ENCODE peak calls at places on chromosomes 13 and 19, in five cellular contexts. A is GM12878, D is H1, B is HepG2, Y is K562. S is an unnamed sample.

GRCh38 chr19:1884719-1885334 is 469 bp downstream of the ABHD17A start:
- DNase-seq in A (no peak), D (no peak), B (no peak), Y (no peak), S (no peak)

GRCh38 chr19:13984875-13985741 is 21.0 kb downstream of the RFX1 start:
- DNase-seq in A (no peak), D (no peak), B (peak; percentile 18), Y (no peak), S (no peak)

GRCh38 chr19:17681505-17682125 is 6.5 kb downstream of the UNC13A start:
- DNase-seq in A (no peak), D (peak; percentile 90), B (no peak), Y (peak; percentile 85), S (no peak)

GRCh38 chr19:12786149-12786870 is 5.0 kb upstream of the JUNB start:
- DNase-seq in A (no peak), D (no peak), B (no peak), Y (no peak), S (peak; percentile 31)

GRCh38 chr13:112587359-112587766 is 590 bp downstream of the TUBGCP3 start:
- DNase-seq in A (no peak), D (peak; percentile 83), B (peak; percentile 72), Y (peak; percentile 90), S (peak; percentile 84)

GRCh38 chr13:92613921-92614320 is 612.7 kb upstream of the GPC6 start:
- DNase-seq in A (no peak), D (no peak), B (no peak), Y (no peak), S (no peak)

GRCh38 chr13:21894091-21894490 is 223.2 kb downstream of the FGF9 start:
- DNase-seq in A (no peak), D (no peak), B (no peak), Y (no peak), S (no peak)

GRCh38 chr19:10544242-10544752 is 593 bp downstream of the ATG4D start:
- DNase-seq in A (no peak), D (no peak), B (no peak), Y (peak; percentile 58), S (no peak)

GRCh38 chr19:7687177-7687576 is 6.5 kb downstream of the TRAPPC5 start:
- DNase-seq in A (no peak), D (no peak), B (no peak), Y (no peak), S (no peak)

GRCh38 chr13:43153436-43154082 is 130.2 kb downstream of the DNAJC15 start:
- DNase-seq in A (no peak), D (no peak), B (no peak), Y (no peak), S (peak; percentile 41)

GRCh38 chr13:100573121-100573520 is 15.5 kb downstream of the GGACT start:
- DNase-seq in A (peak; percentile 17), D (peak; percentile 75), B (peak; percentile 77), Y (peak; percentile 58), S (peak; percentile 80)

GRCh38 chr13:20197361-20197834 is 4.7 kb upstream of the GJB2 start:
- DNase-seq in A (no peak), D (no peak), B (peak; percentile 41), Y (peak; percentile 37), S (peak; percentile 31)

GRCh38 chr19:952049-952679 is 26.3 kb downstream of the ARID3A start:
- DNase-seq in A (no peak), D (no peak), B (no peak), Y (no peak), S (no peak)

GRCh38 chr19:2315818-2316353 is 7.9 kb upstream of the LINGO3 start:
- DNase-seq in A (no peak), D (peak; percentile 86), B (peak; percentile 55), Y (peak; percentile 66), S (peak; percentile 43)

GRCh38 chr13:43846496-43846895 is 33.0 kb downstream of the CCDC122 start:
- DNase-seq in A (no peak), D (no peak), B (no peak), Y (no peak), S (no peak)

GRCh38 chr13:72959643-72960042 is 99.2 kb upstream of the KLF5 start:
- DNase-seq in A (no peak), D (no peak), B (no peak), Y (no peak), S (no peak)

GRCh38 chr19:13849277-13849676 is 27.7 kb upstream of the NANOS3 start:
- DNase-seq in A (no peak), D (no peak), B (no peak), Y (no peak), S (no peak)

GRCh38 chr19:32702010-32702409 is 10.4 kb downstream of the NUDT19 start:
- DNase-seq in A (no peak), D (no peak), B (peak; percentile 62), Y (no peak), S (no peak)

GRCh38 chr13:42364613-42365000 is 92.7 kb downstream of the AKAP11 start:
- DNase-seq in A (no peak), D (no peak), B (no peak), Y (no peak), S (peak; percentile 4)

GRCh38 chr19:53865918-53866696 is 1.6 kb upstream of the MYADM start:
- DNase-seq in A (no peak), D (peak; percentile 83), B (peak; percentile 68), Y (peak; percentile 42), S (peak; percentile 92)

GRCh38 chr19:30319876-30320275 is 52.3 kb upstream of the ZNF536 start:
- DNase-seq in A (no peak), D (no peak), B (no peak), Y (no peak), S (no peak)

GRCh38 chr13:20118268-20119140 is 42.3 kb downstream of the GJA3 start:
- DNase-seq in A (no peak), D (no peak), B (no peak), Y (peak; percentile 72), S (peak; percentile 68)

GRCh38 chr19:12318782-12319413 is 14.5 kb downstream of the ZNF563 start:
- DNase-seq in A (no peak), D (no peak), B (no peak), Y (no peak), S (no peak)

GRCh38 chr19:2469102-2469914 is 6.6 kb upstream of the GADD45B start:
- DNase-seq in A (no peak), D (no peak), B (no peak), Y (no peak), S (peak; percentile 88)

GRCh38 chr19:54218960-54219661 is 3.7 kb downstream of the LILRB3 start:
- DNase-seq in A (no peak), D (no peak), B (no peak), Y (no peak), S (peak; percentile 30)

GRCh38 chr19:14089662-14090508 is 666 bp downstream of the SAMD1 start:
- DNase-seq in A (no peak), D (peak; percentile 62), B (no peak), Y (peak; percentile 70), S (no peak)

GRCh38 chr13:31035162-31035951 is 102.9 kb downstream of the TEX26 start:
- DNase-seq in A (no peak), D (no peak), B (no peak), Y (no peak), S (no peak)

GRCh38 chr13:21898461-21898860 is 227.6 kb downstream of the FGF9 start:
- DNase-seq in A (no peak), D (no peak), B (no peak), Y (no peak), S (no peak)

GRCh38 chr19:33879818-33880575 is 83.3 kb downstream of the KCTD15 start:
- DNase-seq in A (no peak), D (no peak), B (no peak), Y (no peak), S (no peak)

GRCh38 chr19:33878912-33879810 is 82.5 kb downstream of the KCTD15 start:
- DNase-seq in A (no peak), D (no peak), B (no peak), Y (no peak), S (no peak)

GRCh38 chr19:33888665-33889064 is 92.0 kb downstream of the KCTD15 start:
- DNase-seq in A (no peak), D (no peak), B (no peak), Y (no peak), S (no peak)

GRCh38 chr19:33887891-33888290 is 91.2 kb downstream of the KCTD15 start:
- DNase-seq in A (no peak), D (no peak), B (no peak), Y (no peak), S (no peak)

DNA sequence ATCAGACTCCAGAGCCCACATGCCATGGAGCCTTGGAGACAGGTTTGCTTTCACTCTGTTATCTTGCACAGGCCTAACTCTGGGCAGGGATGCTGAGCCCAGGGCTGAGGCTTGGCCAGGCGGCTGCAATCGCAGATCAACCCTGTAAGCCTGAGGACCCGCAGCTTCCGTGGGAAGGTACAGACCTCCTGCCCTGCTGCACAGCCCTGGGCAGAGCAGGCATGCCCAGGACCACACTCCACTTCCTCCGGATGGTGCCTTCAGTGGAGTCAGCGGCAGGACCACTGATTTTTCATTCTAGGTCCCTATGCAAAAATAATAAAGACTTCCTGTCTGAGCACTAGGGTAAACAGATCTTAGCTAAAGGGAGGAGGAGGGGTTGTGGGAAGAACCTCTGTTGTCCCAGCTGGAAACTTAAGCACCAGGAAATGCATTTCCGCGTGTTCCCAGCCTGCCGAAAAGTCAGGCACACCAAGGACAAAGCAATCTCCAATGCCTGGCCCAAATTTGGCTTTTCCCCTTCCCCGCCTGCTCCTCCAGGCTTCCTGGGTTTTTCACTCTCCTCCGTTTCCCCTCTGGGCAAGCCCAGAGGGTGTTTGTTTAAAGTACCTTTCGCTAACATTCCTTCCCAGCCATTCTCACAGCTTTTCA is 87.3 kb downstream of the KCTD15 start:
- DNase-seq in A (no peak), D (peak; percentile 59), B (no peak), Y (no peak), S (no peak)
- TF ChIP-seq HDAC2 in A (no peak), D (no peak), B (no peak), Y (no peak), S (no peak)

GRCh38 chr19:38663156-38663651 is 15.8 kb downstream of the ACTN4 start:
- DNase-seq in A (no peak), D (no peak), B (no peak), Y (no peak), S (no peak)
- H3K4me1 ChIP-seq in A (peaks cover 42% of the 10 kb centered on the region), D (peaks cover 64% of the 10 kb centered on the region), B (peaks cover 98% of the 10 kb centered on the region), Y (peaks cover 41% of the 10 kb centered on the region), S (peaks cover 98% of the 10 kb centered on the region)

DNA sequence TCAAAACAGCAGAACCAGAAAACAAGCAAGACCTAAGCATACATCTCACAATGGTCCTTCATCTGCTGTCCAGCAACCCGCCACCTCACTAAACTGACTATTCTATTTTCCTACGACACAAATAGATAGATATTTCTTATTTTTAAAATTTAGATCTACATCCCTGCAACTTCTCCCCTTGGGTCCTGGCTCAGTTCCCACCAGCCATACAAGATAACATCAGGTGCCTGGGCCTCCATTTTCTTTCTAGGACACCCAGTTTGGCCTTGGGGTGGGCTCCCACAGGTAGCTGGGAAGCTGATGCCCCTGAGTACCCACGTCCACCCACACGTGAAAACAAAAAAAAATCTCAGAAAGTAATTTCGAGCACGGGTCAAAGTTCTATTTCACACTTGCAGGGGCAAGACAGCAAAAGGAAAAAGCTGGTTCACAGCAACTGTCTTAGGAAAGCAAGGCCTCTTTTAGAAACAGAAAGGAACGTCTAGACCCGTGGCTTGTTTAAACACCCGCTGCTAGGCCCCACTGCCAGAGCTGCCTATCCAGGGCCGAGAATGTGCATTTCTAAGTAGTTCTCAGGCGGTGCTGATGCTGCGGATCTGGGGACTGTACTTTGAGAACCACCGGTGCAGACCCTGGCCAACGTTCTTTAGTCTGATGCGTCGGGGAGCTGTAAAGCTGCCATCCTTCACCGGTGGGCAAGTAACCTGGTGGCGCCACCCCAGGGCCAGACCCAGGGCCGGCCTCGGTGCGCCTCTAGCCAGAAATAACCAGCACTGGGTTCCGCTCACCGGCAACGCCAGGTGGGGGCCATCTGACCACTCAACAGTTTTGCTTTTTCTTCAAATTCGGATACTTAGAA is 47.3 kb downstream of the TGDS start:
- DNase-seq in A (peak; percentile 8), D (no peak), B (peak; percentile 49), Y (peak; percentile 11), S (peak; percentile 43)
- TF ChIP-seq CTCF in A (no peak), D (peak; percentile 49), B (peak; percentile 68), Y (no peak), S (peak; percentile 23)

GRCh38 chr19:4909172-4909896 is at the start of gene UHRF1:
- DNase-seq in A (no peak), D (peak; percentile 54), B (peak; percentile 58), Y (peak; percentile 91), S (peak; percentile 52)
- TF ChIP-seq HDAC2 in A (no peak), D (no peak), B (no peak), Y (no peak), S (no peak)